ENCODE peak calls at places on chromosomes 13 and 19, in seven cellular contexts. U is psoas muscle, S is K562, V is ascending aorta, Q is breast epithelium, T is A673, H is ovary. C is an unnamed sample. For H3K4me1 and H3K36me3, the result is how much of the 10 kb centered on the place peaks cover.

GRCh38 chr19:7965921-7966665 is 22.6 kb upstream of the TIMM44 start:
- DNase-seq in T (no peak), Q (no peak), U (no peak), H (no peak), S (no peak), V (no peak), C (no peak)

GRCh38 chr19:39986643-39987042 is 10.2 kb upstream of the ZNF546 start:
- DNase-seq in U (no peak), T (no peak), V (no peak), H (no peak), S (no peak), Q (no peak), C (no peak)

GRCh38 chr19:18858906-18859646 is 27.3 kb downstream of the UPF1 start:
- DNase-seq in U (peak), Q (no peak), H (no peak), V (no peak), T (no peak), S (no peak), C (no peak)

GRCh38 chr19:15536350-15536749 is 28.0 kb downstream of the CYP4F22 start:
- DNase-seq in V (no peak), Q (no peak), U (no peak), T (no peak), S (no peak), H (no peak), C (no peak)

GRCh38 chr13:109309625-109310363 is 476.6 kb downstream of the IRS2 start:
- DNase-seq in Q (no peak), V (no peak), T (no peak), U (no peak), H (no peak), S (no peak), C (no peak)

GRCh38 chr13:82717249-82717648 is 1165.0 kb downstream of the SLITRK1 start:
- DNase-seq in S (no peak), T (no peak), Q (no peak), V (no peak), H (no peak), U (no peak), C (no peak)

GRCh38 chr13:50757021-50757420 is 86.5 kb downstream of the DLEU7 start:
- DNase-seq in Q (no peak), V (no peak), T (no peak), S (no peak), H (no peak), U (no peak), C (no peak)

GRCh38 chr13:105921711-105922110 is 613.8 kb downstream of the EFNB2 start:
- DNase-seq in S (no peak), H (no peak), U (no peak), Q (no peak), T (no peak), V (no peak), C (no peak)

GRCh38 chr19:43667524-43668405 is 2.2 kb downstream of the PLAUR start:
- DNase-seq in H (peak), V (no peak), T (no peak), S (peak), Q (no peak), U (peak), C (peak)

GRCh38 chr19:32061304-32061703 is 284.1 kb upstream of the ZNF507 start:
- DNase-seq in V (no peak), S (no peak), Q (no peak), T (no peak), H (no peak), U (no peak), C (no peak)

GRCh38 chr13:110467516-110467915 is 94.0 kb downstream of the RAB20 start:
- DNase-seq in Q (no peak), U (no peak), V (no peak), H (no peak), T (no peak), S (no peak), C (no peak)

GRCh38 chr19:30920238-30920637 is 429.0 kb downstream of the TSHZ3 start:
- DNase-seq in Q (no peak), V (no peak), U (no peak), H (no peak), S (no peak), T (peak), C (no peak)

GRCh38 chr13:41299316-41300094 is 11.6 kb upstream of the NAA16 start:
- DNase-seq in Q (no peak), S (no peak), T (no peak), H (no peak), V (no peak), U (no peak), C (no peak)

GRCh38 chr13:37642201-37642600 is 43.6 kb upstream of the POSTN start:
- DNase-seq in S (no peak), Q (no peak), U (no peak), T (no peak), H (no peak), V (no peak), C (no peak)

GRCh38 chr13:101092985-101093384 is 323.3 kb downstream of the NALCN start:
- DNase-seq in V (no peak), H (no peak), T (peak), U (no peak), S (no peak), Q (no peak), C (no peak)

GRCh38 chr19:51688665-51689571 is 4.2 kb upstream of the SPACA6 start:
- DNase-seq in T (peak), H (peak), V (no peak), S (peak), U (peak), Q (peak), C (peak)

GRCh38 chr13:33053397-33054066 is 37.3 kb downstream of the KL start:
- DNase-seq in T (no peak), U (no peak), H (no peak), V (no peak), S (no peak), Q (no peak), C (no peak)

GRCh38 chr19:33394006-33394722 is 20.7 kb downstream of the CEBPG start:
- DNase-seq in Q (no peak), H (no peak), T (no peak), U (peak), S (no peak), V (no peak), C (no peak)

GRCh38 chr13:72435251-72435650 is 292.2 kb downstream of the MZT1 start:
- DNase-seq in U (no peak), V (no peak), H (no peak), S (no peak), Q (no peak), T (no peak), C (no peak)

GRCh38 chr19:10295305-10295846 is 5.6 kb downstream of the ICAM5 start:
- DNase-seq in H (no peak), Q (no peak), V (no peak), T (no peak), S (no peak), U (no peak), C (no peak)

GRCh38 chr13:98975822-98976261 is 2.0 kb downstream of the DOCK9 start:
- DNase-seq in Q (no peak), H (no peak), V (no peak), U (no peak), S (peak), T (no peak), C (no peak)

GRCh38 chr19:50358483-50359431 is 6.7 kb downstream of the NAPSA start:
- DNase-seq in Q (no peak), H (peak), T (peak), S (peak), U (peak), V (no peak), C (no peak)

GRCh38 chr13:109381546-109382180 is 404.7 kb downstream of the IRS2 start:
- DNase-seq in V (no peak), T (no peak), U (no peak), Q (no peak), S (no peak), H (no peak), C (no peak)

GRCh38 chr19:19308373-19308772 is 11.9 kb downstream of the SUGP1 start:
- DNase-seq in Q (no peak), H (no peak), U (no peak), T (no peak), V (no peak), S (no peak), C (no peak)

GRCh38 chr13:21478881-21479808 is 20.0 kb upstream of the ZDHHC20 start:
- DNase-seq in V (no peak), Q (no peak), T (peak), U (no peak), H (no peak), S (peak), C (peak)

GRCh38 chr19:50264483-50265186 is 61.2 kb downstream of the MYH14 start:
- DNase-seq in U (no peak), S (peak), V (no peak), H (no peak), T (no peak), Q (no peak), C (no peak)

GRCh38 chr19:10388957-10389356 is 8.6 kb upstream of the TYK2 start:
- DNase-seq in Q (peak), U (peak), V (no peak), H (peak), T (peak), S (peak), C (peak)

GRCh38 chr19:45016388-45017314 is 15.4 kb downstream of the RELB start:
- DNase-seq in V (peak), Q (peak), T (peak), S (peak), H (peak), U (peak), C (peak)

GRCh38 chr19:35949131-35949530 is 13.0 kb downstream of the LRFN3 start:
- DNase-seq in V (no peak), T (no peak), H (no peak), S (no peak), U (no peak), Q (no peak), C (no peak)

GRCh38 chr13:41311607-41312500 is 787 bp downstream of the NAA16 start:
- DNase-seq in U (peak), T (peak), H (peak), V (no peak), Q (no peak), S (peak), C (peak)

GRCh38 chr13:109700176-109700575 is 86.2 kb downstream of the IRS2 start:
- DNase-seq in S (peak), T (peak), V (peak), Q (no peak), U (peak), H (peak), C (no peak)

GRCh38 chr19:35266904-35267817 is 1.6 kb upstream of the USF2 start:
- DNase-seq in U (peak), H (peak), V (no peak), T (peak), Q (no peak), S (peak), C (no peak)

GRCh38 chr19:45531349-45531748 is 24.1 kb downstream of the VASP start:
- DNase-seq in V (no peak), H (no peak), U (no peak), S (no peak), Q (no peak), T (no peak), C (no peak)

GRCh38 chr19:36046443-36047050 is 7.5 kb downstream of the THAP8 start:
- DNase-seq in Q (no peak), H (no peak), T (no peak), V (no peak), U (no peak), S (no peak), C (no peak)

GRCh38 chr13:91553584-91553983 is 155.2 kb downstream of the GPC5 start:
- DNase-seq in Q (no peak), T (no peak), H (no peak), S (no peak), U (no peak), V (no peak), C (no peak)

GRCh38 chr19:32653626-32653968 is 21.4 kb downstream of the ANKRD27 start:
- DNase-seq in S (no peak), H (no peak), Q (no peak), T (no peak), V (no peak), U (no peak), C (no peak)

GRCh38 chr19:13963603-13964105 is 11.3 kb downstream of the DCAF15 start:
- DNase-seq in U (no peak), T (no peak), H (peak), V (no peak), Q (no peak), S (no peak), C (no peak)

GRCh38 chr19:13962738-13963602 is 10.7 kb downstream of the DCAF15 start:
- DNase-seq in Q (no peak), H (peak), U (no peak), V (no peak), S (no peak), T (no peak), C (no peak)

GRCh38 chr19:13959962-13960862 is 7.9 kb downstream of the DCAF15 start:
- DNase-seq in S (peak), T (no peak), V (no peak), U (no peak), Q (no peak), H (no peak), C (peak)

GRCh38 chr19:13960863-13961784 is 8.8 kb downstream of the DCAF15 start:
- DNase-seq in V (no peak), U (no peak), T (no peak), Q (no peak), H (no peak), S (no peak), C (no peak)

DNA sequence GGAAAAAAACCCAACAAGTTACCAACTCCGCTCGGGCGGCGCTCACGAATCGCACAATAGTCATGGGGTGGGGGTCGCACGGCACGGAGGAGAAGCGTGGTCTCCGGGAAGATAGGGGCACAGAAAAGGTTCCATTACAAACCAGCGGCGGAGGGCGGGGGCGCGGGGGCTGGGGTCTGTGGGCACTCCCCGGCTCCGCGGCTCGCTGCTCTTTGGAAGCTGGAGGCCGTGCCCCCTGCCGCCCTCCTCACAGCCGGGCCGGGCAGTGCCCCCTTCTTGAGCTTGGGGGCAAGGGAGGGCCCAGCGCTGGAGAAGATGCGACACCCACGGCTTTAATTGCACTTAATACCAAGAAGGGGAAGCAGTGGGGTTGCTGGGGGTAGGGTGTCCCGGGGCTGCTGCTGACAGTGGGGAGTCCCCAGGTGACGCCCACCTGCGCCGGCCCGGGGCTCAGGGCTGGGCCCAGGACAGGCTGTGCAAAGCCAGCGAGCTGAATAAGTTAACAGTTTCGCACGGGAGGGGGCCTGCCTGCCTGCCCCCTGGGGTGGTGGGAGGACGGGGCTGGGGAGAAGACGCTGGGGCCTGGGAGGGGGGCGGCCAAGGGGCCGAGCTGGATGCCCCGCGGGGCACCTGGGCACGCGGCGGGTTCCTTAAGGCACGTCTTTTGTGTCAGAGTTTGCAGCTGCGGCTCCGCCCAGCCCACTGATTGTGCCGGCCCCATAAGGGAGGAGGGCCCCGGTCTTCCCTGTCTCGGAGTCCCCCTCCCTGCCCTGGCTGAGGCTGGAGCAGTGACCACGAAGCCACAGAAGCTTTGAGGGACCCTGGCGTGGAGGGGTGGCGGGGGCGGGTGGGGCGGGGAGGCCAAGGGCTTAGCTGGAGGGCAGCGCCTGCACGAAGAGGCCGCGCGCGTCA is 9.8 kb downstream of the DCAF15 start:
- DNase-seq in T (no peak), Q (no peak), S (no peak), U (no peak), H (no peak), V (no peak), C (no peak)
- H3K4me3 ChIP-seq in T (no peak), Q (peak), S (no peak), U (no peak), H (peak), V (peak), C (no peak)

GRCh38 chr19:16581971-16582343 is 9.7 kb upstream of the SLC35E1 start:
- DNase-seq in H (no peak), T (no peak), Q (no peak), U (peak), S (no peak), V (no peak), C (no peak)
- H3K4me1 ChIP-seq in H (under half), T (under half), Q (under half), U (half or more), S (half or more), V (under half), C (under half)

GRCh38 chr19:5086725-5087439 is 118.0 kb downstream of the KDM4B start:
- DNase-seq in S (no peak), Q (no peak), H (no peak), T (no peak), V (no peak), U (no peak), C (no peak)
- H3K36me3 ChIP-seq in S (under half), Q (under half), H (under half), T (under half), V (half or more), U (under half), C (under half)

DNA sequence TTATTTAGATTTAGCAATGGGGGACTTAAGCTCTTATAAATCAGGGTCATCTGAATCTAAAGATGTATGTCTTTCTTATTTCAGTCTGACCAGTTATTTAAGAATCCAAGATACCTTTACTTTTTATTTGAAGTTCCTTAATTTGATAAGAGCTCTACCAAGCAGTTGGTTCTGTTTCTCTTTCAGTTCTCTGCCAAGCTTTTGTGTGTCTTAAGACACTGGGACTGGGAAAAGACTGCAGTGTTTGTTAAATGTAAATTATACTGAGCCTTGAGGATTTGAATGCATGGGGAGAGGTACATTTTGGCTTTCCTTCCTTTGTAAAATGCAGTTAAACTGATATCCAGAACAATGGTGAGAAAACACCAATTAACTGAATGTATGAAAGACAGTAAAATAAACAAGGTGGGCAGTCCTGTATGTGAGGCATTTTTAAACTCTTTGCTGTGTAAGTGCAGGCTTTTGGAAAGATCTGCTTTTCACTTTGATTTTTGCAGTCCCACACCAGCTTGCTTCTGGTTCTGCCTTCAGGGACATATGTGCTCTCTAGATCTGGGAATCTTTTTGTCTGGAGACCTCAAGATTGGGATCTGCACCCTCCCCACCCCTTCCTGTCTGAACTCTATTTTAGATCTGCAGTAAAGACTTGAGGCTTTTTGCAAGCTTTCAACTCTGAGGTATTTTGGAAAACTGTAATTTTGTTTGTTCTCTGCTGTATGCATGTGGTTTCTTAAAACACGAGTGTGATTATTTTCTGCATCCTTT is 77.6 kb downstream of the LRCH1 start:
- DNase-seq in S (no peak), U (no peak), Q (no peak), V (no peak), H (no peak), T (no peak), C (peak)
- H3K4me3 ChIP-seq in S (no peak), U (no peak), Q (no peak), V (no peak), H (no peak), T (no peak), C (no peak)

GRCh38 chr19:1258161-1258492 is 9.7 kb downstream of the MIDN start:
- DNase-seq in V (no peak), U (no peak), H (no peak), Q (no peak), T (peak), S (no peak), C (no peak)
- H3K4me1 ChIP-seq in V (half or more), U (half or more), H (under half), Q (under half), T (half or more), S (half or more), C (under half)

DNA sequence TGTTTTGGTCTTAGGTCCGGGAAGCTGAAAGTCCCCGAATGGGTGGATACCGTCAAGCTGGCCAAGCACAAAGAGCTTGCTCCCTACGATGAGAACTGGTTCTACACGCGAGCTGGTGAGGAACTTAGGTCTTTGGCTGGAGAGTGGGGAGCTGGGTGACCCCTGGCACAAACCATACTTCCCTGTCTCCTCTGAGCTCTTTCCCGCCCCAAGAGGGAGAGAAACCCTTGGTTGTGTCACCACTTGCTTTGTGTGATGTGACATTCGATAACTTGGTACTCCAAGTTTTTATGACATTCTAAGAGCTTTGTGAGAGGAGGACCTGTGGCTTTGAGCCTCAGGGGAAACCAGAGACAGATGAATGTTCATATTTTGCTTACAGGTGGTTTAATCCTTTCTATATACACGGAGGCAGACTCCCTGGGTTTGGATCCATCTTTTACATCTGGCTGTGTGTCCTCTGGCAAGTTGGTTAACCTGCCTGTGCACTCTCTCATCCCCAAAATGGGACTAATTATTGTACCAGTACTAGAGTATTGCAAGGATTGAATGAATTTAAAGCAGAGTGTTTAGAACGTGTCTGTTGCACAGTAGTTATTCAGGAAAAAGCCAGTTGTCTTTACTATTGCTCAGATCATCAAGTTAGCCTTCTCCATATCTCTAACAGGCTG is 1.2 kb downstream of the RPS19 start:
- DNase-seq in U (no peak), S (no peak), T (no peak), Q (no peak), H (no peak), V (no peak), C (no peak)
- H3K36me3 ChIP-seq in U (under half), S (half or more), T (half or more), Q (under half), H (under half), V (under half), C (half or more)

DNA sequence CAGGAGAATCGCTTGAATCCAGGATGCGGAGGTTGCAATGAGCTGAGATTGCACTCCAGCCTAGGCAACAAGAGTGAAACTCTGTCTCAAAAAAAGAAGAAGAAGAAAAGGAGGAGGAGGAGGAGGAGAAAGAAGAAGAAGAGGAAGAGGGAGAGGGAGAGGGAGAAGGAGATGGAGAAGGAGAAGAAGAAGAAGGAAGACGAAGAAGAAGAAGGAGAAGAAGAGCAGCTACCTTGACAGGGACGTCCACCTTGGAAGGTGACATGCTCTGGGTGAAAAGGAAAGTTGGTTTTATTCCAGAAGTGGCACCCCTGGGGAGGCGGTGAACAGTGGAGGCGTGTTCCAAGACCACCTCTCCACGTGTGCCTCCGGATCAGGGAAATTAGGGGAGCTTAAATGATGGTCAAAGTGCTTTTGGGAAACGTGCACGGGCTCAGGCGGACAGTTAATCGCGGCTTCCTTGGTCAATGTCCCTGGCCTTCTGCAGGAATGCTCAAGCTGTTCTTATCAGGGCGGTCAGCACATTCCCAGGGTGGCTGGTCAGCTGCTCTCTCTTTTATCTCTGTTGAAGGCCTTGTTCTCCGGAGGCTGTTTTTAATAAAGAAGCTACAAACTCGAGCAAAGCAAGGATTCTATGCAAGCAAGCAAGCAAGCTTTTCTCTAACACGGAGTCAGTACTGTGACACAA is 78.9 kb upstream of the PEG3 start:
- DNase-seq in V (no peak), U (no peak), T (no peak), H (peak), Q (no peak), S (no peak), C (no peak)
- H3K4me3 ChIP-seq in V (no peak), U (no peak), T (no peak), H (no peak), Q (no peak), S (no peak), C (no peak)

C was measured in HAP-1.